ENCODE peak calls at places on chromosome 10, in six cellular contexts. X, Y, T, M, Q and Z are unnamed samples. For H3K4me1, the result is how much of the 10 kb centered on the place peaks cover.

GRCh38 chr10:79248341-79248931 is 98.8 kb upstream of the PPIF start:
- DNase-seq in Y (no peak), T (peak), Q (no peak), X (peak), M (no peak), Z (no peak)

GRCh38 chr10:109845308-109845707 is 78.0 kb downstream of the XPNPEP1 start:
- DNase-seq in M (no peak), Y (no peak), T (no peak), X (no peak), Q (no peak), Z (no peak)

GRCh38 chr10:131926743-131927595 is 26.2 kb downstream of the PPP2R2D start:
- DNase-seq in T (no peak), Q (no peak), M (no peak), X (no peak), Y (no peak), Z (no peak)

GRCh38 chr10:101070098-101070497 is 8.3 kb downstream of the KAZALD1 start:
- DNase-seq in M (no peak), Y (no peak), X (no peak), Q (no peak), T (no peak), Z (no peak)

GRCh38 chr10:118957141-118957825 is 72.2 kb upstream of the NANOS1 start:
- DNase-seq in Y (no peak), Q (no peak), T (no peak), X (no peak), M (no peak), Z (no peak)

GRCh38 chr10:97731346-97732051 is 5.4 kb upstream of the ZFYVE27 start:
- DNase-seq in M (peak), T (peak), Q (peak), Y (peak), X (no peak), Z (peak)

GRCh38 chr10:68301790-68302502 is 29.9 kb upstream of the HNRNPH3 start:
- DNase-seq in Q (no peak), X (no peak), M (peak), Y (no peak), T (no peak), Z (peak)

GRCh38 chr10:4825868-4826787 is at the start of gene AKR1E2:
- DNase-seq in Q (peak), Y (peak), M (peak), T (peak), X (peak), Z (peak)

GRCh38 chr10:132175907-132176581 is 10.7 kb upstream of the DPYSL4 start:
- DNase-seq in M (no peak), Q (no peak), X (no peak), Y (no peak), T (no peak), Z (no peak)

GRCh38 chr10:60549686-60550085 is 160.0 kb upstream of the ANK3 start:
- DNase-seq in X (no peak), M (no peak), T (no peak), Q (no peak), Y (no peak), Z (no peak)

GRCh38 chr10:12484945-12485805 is 135.8 kb downstream of the CAMK1D start:
- DNase-seq in T (peak), Q (no peak), Y (peak), M (no peak), X (no peak), Z (peak)

GRCh38 chr10:3265081-3265480 is 92.5 kb upstream of the PITRM1 start:
- DNase-seq in X (no peak), Y (no peak), M (peak), Q (no peak), T (no peak), Z (no peak)

GRCh38 chr10:50275650-50276235 is 24.4 kb upstream of the ASAH2 start:
- DNase-seq in Q (no peak), M (peak), T (no peak), Y (peak), X (peak), Z (no peak)

GRCh38 chr10:90929179-90929578 is 8.3 kb upstream of the ANKRD1 start:
- DNase-seq in T (no peak), X (no peak), Q (no peak), Y (no peak), M (no peak), Z (no peak)

GRCh38 chr10:130554701-130555410 is 418.7 kb downstream of the GLRX3 start:
- DNase-seq in Q (no peak), Y (no peak), M (no peak), X (no peak), T (no peak), Z (no peak)

GRCh38 chr10:77428776-77429395 is 208.7 kb downstream of the KCNMA1 start:
- DNase-seq in Q (peak), Y (no peak), M (peak), T (peak), X (peak), Z (no peak)

GRCh38 chr10:24307696-24308476 is 98.9 kb downstream of the KIAA1217 start:
- DNase-seq in Y (no peak), X (no peak), T (no peak), M (no peak), Q (no peak), Z (no peak)

GRCh38 chr10:114724295-114724694 is 66.2 kb upstream of the ABLIM1 start:
- DNase-seq in M (no peak), T (no peak), Y (no peak), X (no peak), Q (no peak), Z (no peak)

GRCh38 chr10:98570764-98571163 is 124.0 kb upstream of the HPS1 start:
- DNase-seq in Y (no peak), T (no peak), M (no peak), X (no peak), Q (no peak), Z (no peak)

GRCh38 chr10:49394933-49395740 is 752 bp downstream of the DRGX start:
- DNase-seq in M (no peak), X (no peak), T (no peak), Y (no peak), Q (no peak), Z (no peak)

GRCh38 chr10:131567279-131568162 is 256.0 kb upstream of the TCERG1L start:
- DNase-seq in Q (no peak), Y (peak), T (peak), X (no peak), M (no peak), Z (no peak)

GRCh38 chr10:24034571-24034970 is 174.4 kb upstream of the KIAA1217 start:
- DNase-seq in Y (peak), X (no peak), Q (no peak), M (no peak), T (no peak), Z (no peak)

GRCh38 chr10:51743146-51743545 is 43.8 kb upstream of the CSTF2T start:
- DNase-seq in M (no peak), T (no peak), Y (no peak), X (no peak), Q (no peak), Z (no peak)

GRCh38 chr10:95414844-95415545 is 124.2 kb upstream of the PDLIM1 start:
- DNase-seq in Y (no peak), Q (no peak), M (no peak), X (no peak), T (peak), Z (no peak)

GRCh38 chr10:125720002-125720382 is 483 bp downstream of the EDRF1 start:
- DNase-seq in Y (no peak), M (peak), X (no peak), T (no peak), Q (no peak), Z (no peak)

GRCh38 chr10:480928-481551 is 208.4 kb downstream of the DIP2C start:
- DNase-seq in M (peak), Y (peak), T (no peak), X (no peak), Q (no peak), Z (no peak)

GRCh38 chr10:118116555-118117311 is 70.0 kb upstream of the RAB11FIP2 start:
- DNase-seq in Q (no peak), M (no peak), Y (no peak), T (no peak), X (no peak), Z (no peak)

GRCh38 chr10:132508497-132509443 is 28.8 kb upstream of the INPP5A start:
- DNase-seq in T (peak), M (no peak), X (peak), Y (peak), Q (no peak), Z (no peak)

GRCh38 chr10:84254552-84255137 is 9.8 kb downstream of the RGR start:
- DNase-seq in M (no peak), T (no peak), Q (no peak), Y (no peak), X (no peak), Z (no peak)

GRCh38 chr10:95312986-95313495 is 22.2 kb upstream of the PDLIM1 start:
- DNase-seq in X (no peak), Q (no peak), M (no peak), Y (no peak), T (no peak), Z (no peak)

GRCh38 chr10:117684211-117684610 is 141.7 kb downstream of the EMX2 start:
- DNase-seq in T (no peak), M (no peak), X (no peak), Q (no peak), Y (no peak), Z (no peak)

GRCh38 chr10:102580230-102580629 is 64.0 kb upstream of the TRIM8 start:
- DNase-seq in M (peak), T (no peak), X (no peak), Q (no peak), Y (no peak), Z (no peak)

GRCh38 chr10:123974406-123974805 is 82.8 kb upstream of the CPXM2 start:
- DNase-seq in Q (peak), M (peak), Y (no peak), X (no peak), T (no peak), Z (no peak)

GRCh38 chr10:69065406-69066361 is 22.2 kb upstream of the SRGN start:
- DNase-seq in X (no peak), T (peak), Y (peak), M (peak), Q (no peak), Z (no peak)

GRCh38 chr10:92790449-92790848 is 57.9 kb upstream of the EXOC6 start:
- DNase-seq in X (no peak), Q (no peak), T (no peak), Y (no peak), M (no peak), Z (no peak)

GRCh38 chr10:69703766-69704191 is 73.7 kb downstream of the FAM241B start:
- DNase-seq in Y (no peak), Q (no peak), M (peak), T (no peak), X (no peak), Z (no peak)

DNA sequence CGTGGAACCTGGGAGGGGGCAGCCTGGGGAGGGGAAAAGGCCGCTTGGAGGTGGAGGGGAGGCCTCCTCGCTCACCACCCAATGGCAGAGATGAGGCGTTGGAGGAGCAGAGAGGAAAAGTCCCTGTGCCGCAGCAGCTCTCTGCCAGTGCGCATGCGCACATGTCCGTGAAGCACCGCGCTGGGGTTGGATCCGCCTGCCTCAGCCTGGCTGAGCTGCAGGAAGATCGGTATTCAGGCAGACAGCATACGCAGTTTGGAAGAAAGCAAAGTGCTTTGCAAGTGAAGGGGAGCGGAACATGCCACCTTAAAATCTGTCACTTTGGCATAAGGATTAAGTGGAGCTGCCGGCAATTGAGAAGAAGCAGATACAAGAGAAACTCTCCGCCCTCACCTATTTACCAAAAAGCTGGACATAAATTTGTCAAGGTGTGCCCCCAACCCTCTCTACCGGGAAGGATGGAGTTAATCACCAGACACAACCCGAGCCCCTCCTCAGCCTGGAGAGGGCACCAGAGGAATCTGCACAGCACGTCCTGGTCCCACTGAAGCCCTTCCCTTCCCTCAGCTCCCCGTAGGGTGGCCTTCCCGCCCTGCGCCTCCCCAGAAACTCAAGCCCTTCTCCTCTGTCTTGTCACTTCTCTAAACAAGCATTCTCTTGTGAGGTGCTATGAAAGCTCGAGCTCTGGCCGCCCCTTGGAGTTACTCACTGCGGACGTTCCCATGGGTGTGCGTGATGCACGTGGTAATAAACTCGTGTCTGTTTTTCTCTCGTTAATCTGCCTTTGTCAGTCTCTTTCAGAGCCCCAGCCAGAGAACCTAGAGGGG is 32.2 kb upstream of the TMEM72 start:
- DNase-seq in Y (peak), T (peak), Q (peak), M (peak), X (peak), Z (peak)
- H3K4me3 ChIP-seq in Y (no peak), T (peak), Q (peak), M (peak), X (peak), Z (peak)

GRCh38 chr10:6564367-6564766 is 15.7 kb downstream of the PRKCQ start:
- DNase-seq in Q (no peak), M (no peak), T (no peak), X (no peak), Y (no peak), Z (no peak)
- H3K4me1 ChIP-seq in Q (under half), M (under half), T (under half), X (under half), Y (under half), Z (half or more)

GRCh38 chr10:122954731-122955050 is 664 bp upstream of the C10orf88 start:
- DNase-seq in Y (no peak), T (peak), M (no peak), X (peak), Q (no peak), Z (no peak)
- H3K27ac ChIP-seq in Y (no peak), T (no peak), M (no peak), X (peak), Q (no peak), Z (no peak)

DNA sequence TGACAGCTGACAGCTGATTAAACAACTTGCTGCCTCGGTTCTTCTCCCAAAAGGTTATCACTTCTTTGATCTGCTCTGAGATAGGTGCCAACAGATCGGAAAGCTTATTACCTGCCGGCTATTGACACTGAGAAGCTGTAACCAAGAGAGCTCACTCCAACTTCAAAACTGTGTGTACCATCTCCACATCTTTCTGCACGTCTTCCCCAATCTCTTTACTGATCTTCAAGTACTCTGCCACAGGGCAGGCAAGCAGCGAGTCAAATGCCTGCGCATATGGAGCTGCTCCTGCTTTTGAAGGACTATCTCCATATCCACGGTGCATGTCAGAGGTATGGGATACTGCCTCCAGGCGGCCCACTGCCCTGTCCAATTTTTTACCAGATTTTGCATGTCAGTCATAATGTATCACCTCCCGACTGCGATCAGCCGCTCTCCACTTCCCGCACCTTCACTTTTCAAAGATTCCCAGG is 352 bp upstream of the ZNF485 start:
- DNase-seq in T (no peak), Y (no peak), Q (no peak), M (no peak), X (no peak), Z (no peak)
- H3K4me3 ChIP-seq in T (peak), Y (peak), Q (peak), M (peak), X (peak), Z (peak)

GRCh38 chr10:43843331-43844101 is 194.8 kb upstream of the ZNF32 start:
- DNase-seq in Y (no peak), X (no peak), T (peak), Q (peak), M (peak), Z (no peak)

GRCh38 chr10:43845121-43845520 is 196.4 kb upstream of the ZNF32 start:
- DNase-seq in Y (no peak), M (no peak), X (no peak), Q (no peak), T (no peak), Z (no peak)

GRCh38 chr10:43844236-43844635 is 195.6 kb upstream of the ZNF32 start:
- DNase-seq in M (no peak), Y (no peak), T (peak), Q (no peak), X (no peak), Z (no peak)

GRCh38 chr10:43846968-43847367 is 198.3 kb upstream of the ZNF32 start:
- DNase-seq in X (no peak), T (no peak), Q (no peak), M (no peak), Y (no peak), Z (no peak)

GRCh38 chr10:43846187-43846680 is 197.6 kb upstream of the ZNF32 start:
- DNase-seq in T (no peak), M (peak), Q (no peak), Y (no peak), X (no peak), Z (peak)
- H3K4me1 ChIP-seq in T (under half), M (under half), Q (under half), Y (under half), X (under half), Z (under half)

DNA sequence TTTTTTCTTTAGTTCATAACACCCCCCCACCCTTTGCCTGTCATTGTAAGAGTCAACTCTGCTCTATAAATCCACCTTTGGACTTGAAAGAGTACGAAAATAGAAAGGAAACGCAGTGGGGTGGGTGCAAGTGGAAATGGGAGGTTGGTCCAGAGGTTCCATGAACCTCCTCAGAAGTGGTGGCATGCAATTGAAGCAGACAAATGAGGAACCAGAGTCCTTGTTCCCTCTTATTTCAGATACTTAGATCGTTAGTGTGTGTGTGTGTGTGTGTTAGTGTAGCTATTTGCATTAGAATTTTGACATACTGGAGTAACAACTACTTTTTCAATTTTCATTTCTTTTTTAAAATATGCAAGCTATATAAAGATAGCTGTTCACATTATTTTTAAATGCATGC is 18.2 kb upstream of the TFAM start:
- DNase-seq in T (no peak), M (no peak), Q (no peak), X (no peak), Y (no peak), Z (no peak)
- H3K27ac ChIP-seq in T (no peak), M (no peak), Q (no peak), X (no peak), Y (no peak), Z (no peak)